ENCODE peak calls at places on chromosomes 1 and 21, in nine cellular contexts. S, L, M, G, N, U, F, P and C are unnamed samples.

GRCh38 chr1:53766766-53767409 is 27.9 kb upstream of the GLIS1 start:
- DNase-seq in S (no peak), L (peak), M (peak), G (no peak), N (peak), U (no peak), F (no peak), P (no peak), C (no peak)

GRCh38 chr1:3837685-3838084 is 19.3 kb downstream of the CEP104 start:
- DNase-seq in S (no peak), L (no peak), M (no peak), G (no peak), N (no peak), U (no peak), F (no peak), P (no peak), C (no peak)

GRCh38 chr1:3248416-3249141 is 179.6 kb downstream of the PRDM16 start:
- DNase-seq in S (no peak), L (no peak), M (no peak), G (no peak), N (no peak), U (no peak), F (no peak), P (no peak), C (no peak)

GRCh38 chr1:192846950-192847349 is 38.1 kb downstream of the RGS2 start:
- DNase-seq in S (no peak), L (no peak), M (no peak), G (no peak), N (no peak), U (no peak), F (no peak), P (no peak), C (no peak)

GRCh38 chr21:37445228-37445627 is 78.7 kb downstream of the DYRK1A start:
- DNase-seq in S (no peak), L (peak), M (no peak), G (no peak), N (no peak), U (no peak), F (no peak), P (no peak), C (no peak)

GRCh38 chr1:1550591-1551432 is 10.4 kb upstream of the TMEM240 start:
- DNase-seq in S (no peak), L (peak), M (peak), G (no peak), N (peak), U (no peak), F (no peak), P (no peak), C (no peak)

GRCh38 chr1:232988572-232989040 is 38.2 kb downstream of the NTPCR start:
- DNase-seq in S (no peak), L (peak), M (no peak), G (no peak), N (peak), U (peak), F (no peak), P (no peak), C (no peak)

GRCh38 chr1:64744492-64745180 is at the start of gene RAVER2:
- DNase-seq in S (peak), L (peak), M (no peak), G (peak), N (peak), U (peak), F (peak), P (peak), C (peak)

GRCh38 chr1:161382214-161383019 is 14.7 kb upstream of the CFAP126 start:
- DNase-seq in S (no peak), L (peak), M (peak), G (no peak), N (peak), U (peak), F (peak), P (peak), C (no peak)

GRCh38 chr1:31811605-31812004 is 4.2 kb downstream of the SPOCD1 start:
- DNase-seq in S (no peak), L (peak), M (no peak), G (peak), N (peak), U (peak), F (no peak), P (no peak), C (peak)

GRCh38 chr1:221437924-221438323 is 304.0 kb downstream of the DUSP10 start:
- DNase-seq in S (no peak), L (peak), M (no peak), G (no peak), N (peak), U (peak), F (no peak), P (no peak), C (no peak)

GRCh38 chr1:225911207-225912130 is 12.6 kb downstream of the PYCR2 start:
- DNase-seq in S (peak), L (peak), M (no peak), G (peak), N (no peak), U (no peak), F (peak), P (peak), C (no peak)